ENCODE peak calls at places on chromosomes 7 and 10, in five cellular contexts. One of them, this sample, is unnamed.

GRCh38 chr10:126798649-126799048 is 106.6 kb upstream of the DOCK1 start:
- DNase-seq in cardiac muscle cell: no peak
- DNase-seq in thoracic aorta: no peak
- DNase-seq in CD8-positive, alpha-beta T cell: no peak
- DNase-seq in CD8-positive, alpha-beta memory T cell: no peak
- DNase-seq in this sample: no peak

GRCh38 chr7:111919164-111919563 is 287.0 kb downstream of the DOCK4 start:
- DNase-seq in CD8-positive, alpha-beta memory T cell: no peak
- DNase-seq in cardiac muscle cell: no peak
- DNase-seq in thoracic aorta: no peak
- DNase-seq in CD8-positive, alpha-beta T cell: no peak
- DNase-seq in this sample: no peak

GRCh38 chr7:37782166-37782565 is 66.2 kb upstream of the NME8 start:
- DNase-seq in CD8-positive, alpha-beta T cell: no peak
- DNase-seq in thoracic aorta: no peak
- DNase-seq in cardiac muscle cell: no peak
- DNase-seq in CD8-positive, alpha-beta memory T cell: no peak
- DNase-seq in this sample: no peak

GRCh38 chr7:50640256-50640655 is 75.1 kb upstream of the DDC start:
- DNase-seq in cardiac muscle cell: no peak
- DNase-seq in thoracic aorta: no peak
- DNase-seq in CD8-positive, alpha-beta T cell: no peak
- DNase-seq in CD8-positive, alpha-beta memory T cell: no peak
- DNase-seq in this sample: no peak

GRCh38 chr7:99419323-99420021 is 10.7 kb downstream of the BUD31 start:
- DNase-seq in cardiac muscle cell: no peak
- DNase-seq in CD8-positive, alpha-beta T cell: no peak
- DNase-seq in CD8-positive, alpha-beta memory T cell: no peak
- DNase-seq in thoracic aorta: no peak
- DNase-seq in this sample: no peak

GRCh38 chr7:97006146-97006950 is 995 bp downstream of the DLX6 start:
- DNase-seq in thoracic aorta: no peak
- DNase-seq in cardiac muscle cell: peak; percentile 75
- DNase-seq in CD8-positive, alpha-beta T cell: peak; percentile 27
- DNase-seq in CD8-positive, alpha-beta memory T cell: no peak
- DNase-seq in this sample: no peak

GRCh38 chr7:27201231-27202017 is 1.5 kb upstream of the HOXA13 start:
- DNase-seq in thoracic aorta: no peak
- DNase-seq in CD8-positive, alpha-beta T cell: no peak
- DNase-seq in cardiac muscle cell: no peak
- DNase-seq in CD8-positive, alpha-beta memory T cell: no peak
- DNase-seq in this sample: no peak

GRCh38 chr7:24757799-24758275 is 573 bp upstream of the GSDME start:
- DNase-seq in cardiac muscle cell: peak; percentile 18
- DNase-seq in thoracic aorta: no peak
- DNase-seq in CD8-positive, alpha-beta T cell: no peak
- DNase-seq in CD8-positive, alpha-beta memory T cell: no peak
- DNase-seq in this sample: no peak

GRCh38 chr7:142782922-142783900 is 12.4 kb downstream of the PRSS2 start:
- DNase-seq in CD8-positive, alpha-beta T cell: peak; percentile 77
- DNase-seq in cardiac muscle cell: peak; percentile 94
- DNase-seq in thoracic aorta: peak; percentile 55
- DNase-seq in CD8-positive, alpha-beta memory T cell: peak; percentile 60
- DNase-seq in this sample: peak; percentile 58

GRCh38 chr10:110857265-110858158 is 14.2 kb upstream of the PDCD4 start:
- DNase-seq in CD8-positive, alpha-beta memory T cell: no peak
- DNase-seq in cardiac muscle cell: no peak
- DNase-seq in thoracic aorta: no peak
- DNase-seq in CD8-positive, alpha-beta T cell: no peak
- DNase-seq in this sample: no peak

GRCh38 chr7:84908196-84908793 is 278.6 kb downstream of the SEMA3D start:
- DNase-seq in CD8-positive, alpha-beta T cell: no peak
- DNase-seq in thoracic aorta: no peak
- DNase-seq in cardiac muscle cell: no peak
- DNase-seq in CD8-positive, alpha-beta memory T cell: no peak
- DNase-seq in this sample: no peak

GRCh38 chr7:88040694-88041093 is 106.6 kb downstream of the ADAM22 start:
- DNase-seq in CD8-positive, alpha-beta memory T cell: no peak
- DNase-seq in cardiac muscle cell: no peak
- DNase-seq in CD8-positive, alpha-beta T cell: no peak
- DNase-seq in thoracic aorta: no peak
- DNase-seq in this sample: no peak

DNA sequence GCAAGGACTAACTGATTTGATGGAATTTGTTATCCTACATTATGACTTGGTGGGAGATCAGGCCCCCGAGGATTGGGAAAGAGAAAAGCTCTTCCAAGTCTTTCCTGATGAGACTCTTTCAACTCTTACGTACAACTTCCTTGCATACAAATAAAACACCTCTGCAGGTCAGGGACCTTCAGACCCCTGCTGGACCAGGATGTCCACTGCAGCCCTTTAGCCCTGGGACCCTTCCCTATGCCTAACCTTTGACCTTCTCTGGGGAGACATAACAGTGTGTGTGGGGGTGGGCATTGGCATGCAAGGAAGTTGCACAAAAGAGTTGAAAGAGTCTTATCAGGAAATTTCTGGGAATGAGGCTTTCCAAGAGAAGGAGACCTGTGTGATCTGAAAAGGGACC is 859.4 kb downstream of the TYW1 start:
- DNase-seq in CD8-positive, alpha-beta memory T cell: no peak
- DNase-seq in cardiac muscle cell: no peak
- DNase-seq in CD8-positive, alpha-beta T cell: no peak
- DNase-seq in thoracic aorta: no peak
- DNase-seq in this sample: no peak
- H3K27ac ChIP-seq in CD8-positive, alpha-beta memory T cell: no peak overlapping the region
- H3K27ac ChIP-seq in cardiac muscle cell: no peak overlapping the region
- H3K27ac ChIP-seq in CD8-positive, alpha-beta T cell: no peak overlapping the region
- H3K27ac ChIP-seq in thoracic aorta: no peak overlapping the region
- H3K27ac ChIP-seq in this sample: no peak overlapping the region

GRCh38 chr7:20350996-20351692 is 20.4 kb downstream of the ITGB8 start:
- DNase-seq in CD8-positive, alpha-beta T cell: no peak
- DNase-seq in CD8-positive, alpha-beta memory T cell: no peak
- DNase-seq in cardiac muscle cell: no peak
- DNase-seq in thoracic aorta: no peak
- DNase-seq in this sample: no peak
- H3K4me3 ChIP-seq in CD8-positive, alpha-beta T cell: no peak overlapping the region
- H3K4me3 ChIP-seq in CD8-positive, alpha-beta memory T cell: no peak overlapping the region
- H3K4me3 ChIP-seq in cardiac muscle cell: no peak overlapping the region
- H3K4me3 ChIP-seq in thoracic aorta: peak overlapping the region; percentile 1
- H3K4me3 ChIP-seq in this sample: no peak overlapping the region

GRCh38 chr10:11602919-11603523 is 8.4 kb downstream of the USP6NL start:
- DNase-seq in cardiac muscle cell: no peak
- DNase-seq in CD8-positive, alpha-beta memory T cell: no peak
- DNase-seq in thoracic aorta: no peak
- DNase-seq in CD8-positive, alpha-beta T cell: no peak
- DNase-seq in this sample: no peak

GRCh38 chr10:11600280-11600679 is 11.2 kb downstream of the USP6NL start:
- DNase-seq in CD8-positive, alpha-beta memory T cell: no peak
- DNase-seq in cardiac muscle cell: no peak
- DNase-seq in CD8-positive, alpha-beta T cell: no peak
- DNase-seq in thoracic aorta: no peak
- DNase-seq in this sample: no peak

GRCh38 chr10:11603741-11604140 is 7.7 kb downstream of the USP6NL start:
- DNase-seq in CD8-positive, alpha-beta T cell: no peak
- DNase-seq in CD8-positive, alpha-beta memory T cell: no peak
- DNase-seq in cardiac muscle cell: no peak
- DNase-seq in thoracic aorta: no peak
- DNase-seq in this sample: no peak

GRCh38 chr10:11602357-11602756 is 9.1 kb downstream of the USP6NL start:
- DNase-seq in CD8-positive, alpha-beta T cell: no peak
- DNase-seq in thoracic aorta: no peak
- DNase-seq in cardiac muscle cell: no peak
- DNase-seq in CD8-positive, alpha-beta memory T cell: no peak
- DNase-seq in this sample: no peak

DNA sequence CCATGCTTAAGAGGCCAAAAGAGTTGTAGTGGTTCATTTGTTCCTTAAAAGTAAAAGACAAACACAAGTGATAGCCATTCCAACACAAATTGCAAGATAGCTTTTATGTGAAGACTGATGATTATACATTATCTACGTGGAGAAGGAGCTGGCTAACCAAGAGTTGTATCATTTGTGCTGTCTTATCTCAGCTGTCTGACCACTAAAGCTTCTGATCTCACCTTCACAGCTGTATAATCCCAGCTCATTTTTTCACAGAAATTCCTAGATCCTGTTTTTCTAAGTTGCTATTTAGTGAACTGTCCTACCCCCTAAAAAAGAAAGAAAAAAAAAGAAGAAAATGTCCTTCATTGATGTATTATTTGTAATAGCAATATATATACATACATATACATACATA is 9.8 kb downstream of the USP6NL start:
- DNase-seq in CD8-positive, alpha-beta T cell: no peak
- DNase-seq in thoracic aorta: no peak
- DNase-seq in CD8-positive, alpha-beta memory T cell: no peak
- DNase-seq in cardiac muscle cell: no peak
- DNase-seq in this sample: no peak
- H3K4me1 ChIP-seq in CD8-positive, alpha-beta T cell: peaks cover 19% of the 10 kb centered on the region
- H3K4me1 ChIP-seq in thoracic aorta: no peaks in the 10 kb centered on the region
- H3K4me1 ChIP-seq in CD8-positive, alpha-beta memory T cell: peaks cover 10% of the 10 kb centered on the region
- H3K4me1 ChIP-seq in cardiac muscle cell: peaks cover 25% of the 10 kb centered on the region
- H3K4me1 ChIP-seq in this sample: peaks cover 5% of the 10 kb centered on the region

GRCh38 chr10:21172774-21173432 is 275.8 kb upstream of the NEBL start:
- DNase-seq in cardiac muscle cell: peak; percentile 51
- DNase-seq in CD8-positive, alpha-beta memory T cell: no peak
- DNase-seq in CD8-positive, alpha-beta T cell: no peak
- DNase-seq in thoracic aorta: no peak
- DNase-seq in this sample: no peak

GRCh38 chr10:21175797-21176196 is 278.7 kb upstream of the NEBL start:
- DNase-seq in thoracic aorta: no peak
- DNase-seq in cardiac muscle cell: no peak
- DNase-seq in CD8-positive, alpha-beta memory T cell: no peak
- DNase-seq in CD8-positive, alpha-beta T cell: no peak
- DNase-seq in this sample: no peak

GRCh38 chr10:21173433-21173963 is 276.4 kb upstream of the NEBL start:
- DNase-seq in cardiac muscle cell: peak; percentile 50
- DNase-seq in CD8-positive, alpha-beta memory T cell: no peak
- DNase-seq in thoracic aorta: no peak
- DNase-seq in CD8-positive, alpha-beta T cell: no peak
- DNase-seq in this sample: no peak

GRCh38 chr10:21174670-21175495 is 277.8 kb upstream of the NEBL start:
- DNase-seq in CD8-positive, alpha-beta T cell: no peak
- DNase-seq in cardiac muscle cell: no peak
- DNase-seq in thoracic aorta: no peak
- DNase-seq in CD8-positive, alpha-beta memory T cell: no peak
- DNase-seq in this sample: no peak

GRCh38 chr10:21173964-21174669 is 277.0 kb upstream of the NEBL start:
- DNase-seq in CD8-positive, alpha-beta T cell: peak; percentile 9
- DNase-seq in thoracic aorta: no peak
- DNase-seq in cardiac muscle cell: peak; percentile 81
- DNase-seq in CD8-positive, alpha-beta memory T cell: no peak
- DNase-seq in this sample: no peak
- H3K27ac ChIP-seq in CD8-positive, alpha-beta T cell: no peak overlapping the region
- H3K27ac ChIP-seq in thoracic aorta: no peak overlapping the region
- H3K27ac ChIP-seq in cardiac muscle cell: peak overlapping the region; percentile 15
- H3K27ac ChIP-seq in CD8-positive, alpha-beta memory T cell: no peak overlapping the region
- H3K27ac ChIP-seq in this sample: no peak overlapping the region

GRCh38 chr10:59176241-59177030 is at the start of gene PHYHIPL:
- DNase-seq in CD8-positive, alpha-beta T cell: no peak
- DNase-seq in CD8-positive, alpha-beta memory T cell: no peak
- DNase-seq in thoracic aorta: no peak
- DNase-seq in cardiac muscle cell: peak; percentile 55
- DNase-seq in this sample: no peak

GRCh38 chr10:59173414-59173813 is 3.0 kb upstream of the PHYHIPL start:
- DNase-seq in CD8-positive, alpha-beta T cell: no peak
- DNase-seq in thoracic aorta: no peak
- DNase-seq in CD8-positive, alpha-beta memory T cell: no peak
- DNase-seq in cardiac muscle cell: no peak
- DNase-seq in this sample: no peak

GRCh38 chr10:59177862-59178235 is 1.4 kb downstream of the PHYHIPL start:
- DNase-seq in CD8-positive, alpha-beta T cell: no peak
- DNase-seq in CD8-positive, alpha-beta memory T cell: no peak
- DNase-seq in cardiac muscle cell: no peak
- DNase-seq in thoracic aorta: no peak
- DNase-seq in this sample: no peak

GRCh38 chr10:59177031-59177861 is 803 bp downstream of the PHYHIPL start:
- DNase-seq in cardiac muscle cell: peak; percentile 74
- DNase-seq in thoracic aorta: no peak
- DNase-seq in CD8-positive, alpha-beta T cell: no peak
- DNase-seq in CD8-positive, alpha-beta memory T cell: no peak
- DNase-seq in this sample: no peak

DNA sequence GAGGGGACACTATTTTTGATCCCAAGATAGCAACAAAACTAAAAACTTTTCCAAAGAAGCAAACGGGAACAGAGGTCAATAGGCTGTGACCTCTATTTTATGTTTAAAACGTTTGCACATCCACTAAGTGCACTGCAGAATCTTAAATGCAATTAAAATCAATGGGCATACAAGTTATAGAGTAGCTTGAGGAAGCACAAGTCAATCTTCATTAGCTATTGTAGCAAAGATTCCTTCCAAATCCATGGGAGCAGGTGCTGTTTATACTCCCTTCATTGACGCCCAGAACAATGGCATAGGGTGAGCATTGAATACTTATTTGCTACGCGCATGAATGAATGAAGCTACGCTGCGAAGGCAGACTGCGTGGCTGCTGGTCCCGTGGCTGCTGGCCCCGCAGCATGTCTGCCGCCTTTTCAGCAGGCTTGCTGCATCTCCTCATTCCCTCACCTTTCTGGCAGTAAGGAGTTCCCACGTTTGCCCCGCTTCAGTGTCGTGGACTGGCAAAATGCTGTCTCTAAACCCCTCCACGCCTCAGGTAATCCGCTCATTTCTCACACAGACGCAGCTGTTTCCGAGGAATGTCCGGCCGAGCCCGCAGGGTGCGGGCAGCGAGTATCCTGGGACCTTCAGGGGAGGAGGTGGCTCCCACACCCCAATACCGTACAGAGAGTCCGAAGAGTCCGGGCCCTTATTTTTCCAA is 754 bp upstream of the PHYHIPL start:
- DNase-seq in CD8-positive, alpha-beta memory T cell: no peak
- DNase-seq in CD8-positive, alpha-beta T cell: no peak
- DNase-seq in thoracic aorta: no peak
- DNase-seq in cardiac muscle cell: peak; percentile 12
- DNase-seq in this sample: no peak
- H3K4me3 ChIP-seq in CD8-positive, alpha-beta memory T cell: no peak overlapping the region
- H3K4me3 ChIP-seq in CD8-positive, alpha-beta T cell: no peak overlapping the region
- H3K4me3 ChIP-seq in thoracic aorta: peak overlapping the region; percentile 73
- H3K4me3 ChIP-seq in cardiac muscle cell: peak overlapping the region; percentile 55
- H3K4me3 ChIP-seq in this sample: no peak overlapping the region